ENCODE peak calls at places on chromosome 5, in ten cellular contexts. One of them, this sample, is unnamed.
A peak's percentile ranks its signal among the peaks of the same experiment; 100 is the strongest.

GRCh38 chr5:105688227-105688807 is 1982.4 kb downstream of the EFNA5 start:
- DNase-seq in stimulated activated CD4-positive, alpha-beta T cell treated with anti-CD3 and anti-CD28 coated beads, Interleukin-4, amount 100 ng/mL, for 4 hours: no peak
- DNase-seq in stimulated activated CD8-positive, alpha-beta memory T cell treated with anti-CD3 and anti-CD28 coated beads, Interleukin-2, amount 100 ng/mL, for 1 hour: no peak
- DNase-seq in ELR: no peak
- DNase-seq in substantia nigra: no peak
- DNase-seq in right atrium auricular region: no peak
- DNase-seq in Calu3: no peak
- DNase-seq in ACHN: no peak
- DNase-seq in posterior vena cava: no peak
- DNase-seq in RCC 7860: no peak
- DNase-seq in this sample: no peak

GRCh38 chr5:53601570-53601969 is 41.1 kb downstream of the NDUFS4 start:
- DNase-seq in stimulated activated CD4-positive, alpha-beta T cell treated with anti-CD3 and anti-CD28 coated beads, Interleukin-4, amount 100 ng/mL, for 4 hours: no peak
- DNase-seq in stimulated activated CD8-positive, alpha-beta memory T cell treated with anti-CD3 and anti-CD28 coated beads, Interleukin-2, amount 100 ng/mL, for 1 hour: no peak
- DNase-seq in ELR: peak; percentile 84
- DNase-seq in substantia nigra: no peak
- DNase-seq in right atrium auricular region: no peak
- DNase-seq in Calu3: peak; percentile 21
- DNase-seq in ACHN: no peak
- DNase-seq in posterior vena cava: no peak
- DNase-seq in RCC 7860: no peak
- DNase-seq in this sample: no peak

GRCh38 chr5:65481171-65481575 is 547 bp downstream of the ADAMTS6 start:
- DNase-seq in stimulated activated CD4-positive, alpha-beta T cell treated with anti-CD3 and anti-CD28 coated beads, Interleukin-4, amount 100 ng/mL, for 4 hours: no peak
- DNase-seq in stimulated activated CD8-positive, alpha-beta memory T cell treated with anti-CD3 and anti-CD28 coated beads, Interleukin-2, amount 100 ng/mL, for 1 hour: no peak
- DNase-seq in ELR: peak; percentile 39
- DNase-seq in substantia nigra: no peak
- DNase-seq in right atrium auricular region: no peak
- DNase-seq in Calu3: no peak
- DNase-seq in ACHN: peak; percentile 33
- DNase-seq in posterior vena cava: no peak
- DNase-seq in RCC 7860: no peak
- DNase-seq in this sample: peak; percentile 35

GRCh38 chr5:42995152-42995751 is 44.9 kb downstream of the ANXA2R start:
- DNase-seq in stimulated activated CD4-positive, alpha-beta T cell treated with anti-CD3 and anti-CD28 coated beads, Interleukin-4, amount 100 ng/mL, for 4 hours: no peak
- DNase-seq in stimulated activated CD8-positive, alpha-beta memory T cell treated with anti-CD3 and anti-CD28 coated beads, Interleukin-2, amount 100 ng/mL, for 1 hour: no peak
- DNase-seq in ELR: peak; percentile 32
- DNase-seq in substantia nigra: no peak
- DNase-seq in right atrium auricular region: no peak
- DNase-seq in Calu3: no peak
- DNase-seq in ACHN: no peak
- DNase-seq in posterior vena cava: no peak
- DNase-seq in RCC 7860: no peak
- DNase-seq in this sample: no peak

GRCh38 chr5:172985596-172985995 is 2.0 kb downstream of the ATP6V0E1 start:
- DNase-seq in stimulated activated CD4-positive, alpha-beta T cell treated with anti-CD3 and anti-CD28 coated beads, Interleukin-4, amount 100 ng/mL, for 4 hours: no peak
- DNase-seq in stimulated activated CD8-positive, alpha-beta memory T cell treated with anti-CD3 and anti-CD28 coated beads, Interleukin-2, amount 100 ng/mL, for 1 hour: no peak
- DNase-seq in ELR: no peak
- DNase-seq in substantia nigra: no peak
- DNase-seq in right atrium auricular region: no peak
- DNase-seq in Calu3: no peak
- DNase-seq in ACHN: no peak
- DNase-seq in posterior vena cava: no peak
- DNase-seq in RCC 7860: peak; percentile 20
- DNase-seq in this sample: no peak

GRCh38 chr5:132086277-132086794 is 12.7 kb downstream of the CSF2 start:
- DNase-seq in stimulated activated CD4-positive, alpha-beta T cell treated with anti-CD3 and anti-CD28 coated beads, Interleukin-4, amount 100 ng/mL, for 4 hours: no peak
- DNase-seq in stimulated activated CD8-positive, alpha-beta memory T cell treated with anti-CD3 and anti-CD28 coated beads, Interleukin-2, amount 100 ng/mL, for 1 hour: no peak
- DNase-seq in ELR: peak; percentile 99
- DNase-seq in substantia nigra: no peak
- DNase-seq in right atrium auricular region: peak; percentile 75
- DNase-seq in Calu3: peak; percentile 86
- DNase-seq in ACHN: peak; percentile 78
- DNase-seq in posterior vena cava: peak; percentile 89
- DNase-seq in RCC 7860: peak; percentile 97
- DNase-seq in this sample: no peak

GRCh38 chr5:95846554-95847260 is 24.2 kb upstream of the GLRX start:
- DNase-seq in stimulated activated CD4-positive, alpha-beta T cell treated with anti-CD3 and anti-CD28 coated beads, Interleukin-4, amount 100 ng/mL, for 4 hours: peak; percentile 54
- DNase-seq in stimulated activated CD8-positive, alpha-beta memory T cell treated with anti-CD3 and anti-CD28 coated beads, Interleukin-2, amount 100 ng/mL, for 1 hour: peak; percentile 48
- DNase-seq in ELR: peak; percentile 79
- DNase-seq in substantia nigra: peak; percentile 61
- DNase-seq in right atrium auricular region: peak; percentile 84
- DNase-seq in Calu3: peak; percentile 76
- DNase-seq in ACHN: peak; percentile 70
- DNase-seq in posterior vena cava: no peak
- DNase-seq in RCC 7860: peak; percentile 39
- DNase-seq in this sample: peak; percentile 83

GRCh38 chr5:132474881-132475511 is 15.6 kb downstream of the IRF1 start:
- DNase-seq in stimulated activated CD4-positive, alpha-beta T cell treated with anti-CD3 and anti-CD28 coated beads, Interleukin-4, amount 100 ng/mL, for 4 hours: no peak
- DNase-seq in stimulated activated CD8-positive, alpha-beta memory T cell treated with anti-CD3 and anti-CD28 coated beads, Interleukin-2, amount 100 ng/mL, for 1 hour: no peak
- DNase-seq in ELR: no peak
- DNase-seq in substantia nigra: no peak
- DNase-seq in right atrium auricular region: no peak
- DNase-seq in Calu3: no peak
- DNase-seq in ACHN: no peak
- DNase-seq in posterior vena cava: no peak
- DNase-seq in RCC 7860: no peak
- DNase-seq in this sample: no peak

GRCh38 chr5:177520906-177521513 is 4.2 kb upstream of the DDX41 start:
- DNase-seq in stimulated activated CD4-positive, alpha-beta T cell treated with anti-CD3 and anti-CD28 coated beads, Interleukin-4, amount 100 ng/mL, for 4 hours: no peak
- DNase-seq in stimulated activated CD8-positive, alpha-beta memory T cell treated with anti-CD3 and anti-CD28 coated beads, Interleukin-2, amount 100 ng/mL, for 1 hour: no peak
- DNase-seq in ELR: no peak
- DNase-seq in substantia nigra: peak; percentile 15
- DNase-seq in right atrium auricular region: no peak
- DNase-seq in Calu3: no peak
- DNase-seq in ACHN: no peak
- DNase-seq in posterior vena cava: peak; percentile 62
- DNase-seq in RCC 7860: no peak
- DNase-seq in this sample: no peak

GRCh38 chr5:134835623-134836022 is 10.1 kb upstream of the C5orf24 start:
- DNase-seq in stimulated activated CD4-positive, alpha-beta T cell treated with anti-CD3 and anti-CD28 coated beads, Interleukin-4, amount 100 ng/mL, for 4 hours: no peak
- DNase-seq in stimulated activated CD8-positive, alpha-beta memory T cell treated with anti-CD3 and anti-CD28 coated beads, Interleukin-2, amount 100 ng/mL, for 1 hour: no peak
- DNase-seq in ELR: no peak
- DNase-seq in substantia nigra: no peak
- DNase-seq in right atrium auricular region: no peak
- DNase-seq in Calu3: no peak
- DNase-seq in ACHN: no peak
- DNase-seq in posterior vena cava: no peak
- DNase-seq in RCC 7860: no peak
- DNase-seq in this sample: no peak

GRCh38 chr5:33843579-33843978 is 48.2 kb downstream of the ADAMTS12 start:
- DNase-seq in stimulated activated CD4-positive, alpha-beta T cell treated with anti-CD3 and anti-CD28 coated beads, Interleukin-4, amount 100 ng/mL, for 4 hours: no peak
- DNase-seq in stimulated activated CD8-positive, alpha-beta memory T cell treated with anti-CD3 and anti-CD28 coated beads, Interleukin-2, amount 100 ng/mL, for 1 hour: no peak
- DNase-seq in ELR: peak; percentile 96
- DNase-seq in substantia nigra: no peak
- DNase-seq in right atrium auricular region: no peak
- DNase-seq in Calu3: no peak
- DNase-seq in ACHN: no peak
- DNase-seq in posterior vena cava: no peak
- DNase-seq in RCC 7860: peak; percentile 47
- DNase-seq in this sample: no peak

GRCh38 chr5:128121679-128122078 is 38.1 kb downstream of the SLC12A2 start:
- DNase-seq in stimulated activated CD4-positive, alpha-beta T cell treated with anti-CD3 and anti-CD28 coated beads, Interleukin-4, amount 100 ng/mL, for 4 hours: no peak
- DNase-seq in stimulated activated CD8-positive, alpha-beta memory T cell treated with anti-CD3 and anti-CD28 coated beads, Interleukin-2, amount 100 ng/mL, for 1 hour: no peak
- DNase-seq in ELR: no peak
- DNase-seq in substantia nigra: no peak
- DNase-seq in right atrium auricular region: no peak
- DNase-seq in Calu3: peak; percentile 49
- DNase-seq in ACHN: no peak
- DNase-seq in posterior vena cava: no peak
- DNase-seq in RCC 7860: no peak
- DNase-seq in this sample: no peak

GRCh38 chr5:142970440-142970788 is 200.2 kb downstream of the ARHGAP26 start:
- DNase-seq in stimulated activated CD4-positive, alpha-beta T cell treated with anti-CD3 and anti-CD28 coated beads, Interleukin-4, amount 100 ng/mL, for 4 hours: no peak
- DNase-seq in stimulated activated CD8-positive, alpha-beta memory T cell treated with anti-CD3 and anti-CD28 coated beads, Interleukin-2, amount 100 ng/mL, for 1 hour: no peak
- DNase-seq in ELR: no peak
- DNase-seq in substantia nigra: no peak
- DNase-seq in right atrium auricular region: no peak
- DNase-seq in Calu3: no peak
- DNase-seq in ACHN: no peak
- DNase-seq in posterior vena cava: no peak
- DNase-seq in RCC 7860: no peak
- DNase-seq in this sample: no peak

GRCh38 chr5:83492331-83492730 is 20.8 kb downstream of the VCAN start:
- DNase-seq in stimulated activated CD4-positive, alpha-beta T cell treated with anti-CD3 and anti-CD28 coated beads, Interleukin-4, amount 100 ng/mL, for 4 hours: no peak
- DNase-seq in stimulated activated CD8-positive, alpha-beta memory T cell treated with anti-CD3 and anti-CD28 coated beads, Interleukin-2, amount 100 ng/mL, for 1 hour: no peak
- DNase-seq in ELR: no peak
- DNase-seq in substantia nigra: no peak
- DNase-seq in right atrium auricular region: no peak
- DNase-seq in Calu3: no peak
- DNase-seq in ACHN: no peak
- DNase-seq in posterior vena cava: no peak
- DNase-seq in RCC 7860: no peak
- DNase-seq in this sample: no peak

GRCh38 chr5:891837-892389 is 688 bp downstream of the BRD9 start:
- DNase-seq in stimulated activated CD4-positive, alpha-beta T cell treated with anti-CD3 and anti-CD28 coated beads, Interleukin-4, amount 100 ng/mL, for 4 hours: peak; percentile 16
- DNase-seq in stimulated activated CD8-positive, alpha-beta memory T cell treated with anti-CD3 and anti-CD28 coated beads, Interleukin-2, amount 100 ng/mL, for 1 hour: no peak
- DNase-seq in ELR: peak; percentile 48
- DNase-seq in substantia nigra: no peak
- DNase-seq in right atrium auricular region: no peak
- DNase-seq in Calu3: peak; percentile 18
- DNase-seq in ACHN: peak; percentile 22
- DNase-seq in posterior vena cava: peak; percentile 71
- DNase-seq in RCC 7860: peak; percentile 8
- DNase-seq in this sample: peak; percentile 12

GRCh38 chr5:166713281-166713680 is 1578.2 kb upstream of the WWC1 start:
- DNase-seq in stimulated activated CD4-positive, alpha-beta T cell treated with anti-CD3 and anti-CD28 coated beads, Interleukin-4, amount 100 ng/mL, for 4 hours: no peak
- DNase-seq in stimulated activated CD8-positive, alpha-beta memory T cell treated with anti-CD3 and anti-CD28 coated beads, Interleukin-2, amount 100 ng/mL, for 1 hour: no peak
- DNase-seq in ELR: no peak
- DNase-seq in substantia nigra: no peak
- DNase-seq in right atrium auricular region: no peak
- DNase-seq in Calu3: no peak
- DNase-seq in ACHN: no peak
- DNase-seq in posterior vena cava: no peak
- DNase-seq in RCC 7860: no peak
- DNase-seq in this sample: no peak